ENCODE peak calls at places on chromosomes 13 and 19, in five cellular contexts. One of them, this sample, is unnamed.

GRCh38 chr13:60135344-60135743 is 28.4 kb downstream of the DIAPH3 start:
- DNase-seq in SK-N-SH: no peak
- DNase-seq in HEK293T: no peak
- DNase-seq in K562: no peak
- DNase-seq in GM12878: no peak
- DNase-seq in this sample: no peak

GRCh38 chr13:110379905-110380341 is 72.8 kb downstream of the COL4A2 start:
- DNase-seq in SK-N-SH: no peak
- DNase-seq in HEK293T: no peak
- DNase-seq in K562: no peak
- DNase-seq in GM12878: no peak
- DNase-seq in this sample: no peak

GRCh38 chr13:35252536-35253205 is 223.8 kb downstream of the MAB21L1 start:
- DNase-seq in SK-N-SH: no peak
- DNase-seq in HEK293T: no peak
- DNase-seq in K562: no peak
- DNase-seq in GM12878: peak; percentile 21
- DNase-seq in this sample: no peak

GRCh38 chr13:96809366-96810096 is 184.7 kb downstream of the OXGR1 start:
- DNase-seq in SK-N-SH: no peak
- DNase-seq in HEK293T: no peak
- DNase-seq in K562: no peak
- DNase-seq in GM12878: no peak
- DNase-seq in this sample: no peak

GRCh38 chr13:99432637-99433542 is 68.4 kb upstream of the TM9SF2 start:
- DNase-seq in SK-N-SH: no peak
- DNase-seq in HEK293T: no peak
- DNase-seq in K562: no peak
- DNase-seq in GM12878: peak; percentile 97
- DNase-seq in this sample: peak; percentile 84

GRCh38 chr19:48393196-48393558 is 291 bp upstream of the GRIN2D start:
- DNase-seq in SK-N-SH: no peak
- DNase-seq in HEK293T: no peak
- DNase-seq in K562: no peak
- DNase-seq in GM12878: no peak
- DNase-seq in this sample: no peak

GRCh38 chr19:23882493-23882892 is 32.2 kb upstream of the ZNF726 start:
- DNase-seq in SK-N-SH: no peak
- DNase-seq in HEK293T: no peak
- DNase-seq in K562: no peak
- DNase-seq in GM12878: no peak
- DNase-seq in this sample: peak; percentile 69

GRCh38 chr19:42074513-42075363 is 1.2 kb upstream of the ZNF574 start:
- DNase-seq in SK-N-SH: peak; percentile 59
- DNase-seq in HEK293T: peak; percentile 32
- DNase-seq in K562: peak; percentile 73
- DNase-seq in GM12878: no peak
- DNase-seq in this sample: no peak

GRCh38 chr13:106507560-106508274 is 27.7 kb downstream of the EFNB2 start:
- DNase-seq in SK-N-SH: no peak
- DNase-seq in HEK293T: no peak
- DNase-seq in K562: no peak
- DNase-seq in GM12878: no peak
- DNase-seq in this sample: peak; percentile 1

GRCh38 chr19:57682226-57682766 is 519 bp downstream of the ZNF551 start:
- DNase-seq in SK-N-SH: no peak
- DNase-seq in HEK293T: no peak
- DNase-seq in K562: no peak
- DNase-seq in GM12878: no peak
- DNase-seq in this sample: no peak

GRCh38 chr13:25901460-25902376 is 150.1 kb downstream of the SHISA2 start:
- DNase-seq in SK-N-SH: peak; percentile 51
- DNase-seq in HEK293T: no peak
- DNase-seq in K562: no peak
- DNase-seq in GM12878: peak; percentile 75
- DNase-seq in this sample: peak; percentile 33

GRCh38 chr13:44884076-44884729 is 105.1 kb downstream of the NUFIP1 start:
- DNase-seq in SK-N-SH: no peak
- DNase-seq in HEK293T: no peak
- DNase-seq in K562: no peak
- DNase-seq in GM12878: no peak
- DNase-seq in this sample: no peak

GRCh38 chr19:34556500-34556899 is 74.9 kb downstream of the WTIP start:
- DNase-seq in SK-N-SH: no peak
- DNase-seq in HEK293T: peak; percentile 27
- DNase-seq in K562: peak; percentile 27
- DNase-seq in GM12878: no peak
- DNase-seq in this sample: peak; percentile 13

GRCh38 chr13:41064493-41064892 is 3.2 kb downstream of the WBP4 start:
- DNase-seq in SK-N-SH: no peak
- DNase-seq in HEK293T: no peak
- DNase-seq in K562: no peak
- DNase-seq in GM12878: no peak
- DNase-seq in this sample: no peak

GRCh38 chr19:56477429-56478338 is 539 bp upstream of the ZNF667 start:
- DNase-seq in SK-N-SH: peak; percentile 98
- DNase-seq in HEK293T: no peak
- DNase-seq in K562: peak; percentile 16
- DNase-seq in GM12878: no peak
- DNase-seq in this sample: no peak

GRCh38 chr13:43764349-43764748 is 22.4 kb downstream of the ENOX1 start:
- DNase-seq in SK-N-SH: no peak
- DNase-seq in HEK293T: no peak
- DNase-seq in K562: no peak
- DNase-seq in GM12878: no peak
- DNase-seq in this sample: no peak

GRCh38 chr13:98033277-98034247 is 80.1 kb downstream of the IPO5 start:
- DNase-seq in SK-N-SH: peak; percentile 39
- DNase-seq in HEK293T: peak; percentile 29
- DNase-seq in K562: no peak
- DNase-seq in GM12878: no peak
- DNase-seq in this sample: peak; percentile 85

GRCh38 chr13:111865826-111866225 is 201.1 kb upstream of the SOX1 start:
- DNase-seq in SK-N-SH: no peak
- DNase-seq in HEK293T: no peak
- DNase-seq in K562: no peak
- DNase-seq in GM12878: no peak
- DNase-seq in this sample: no peak

GRCh38 chr13:52991344-52992020 is 37.1 kb upstream of the OLFM4 start:
- DNase-seq in SK-N-SH: peak; percentile 23
- DNase-seq in HEK293T: no peak
- DNase-seq in K562: no peak
- DNase-seq in GM12878: no peak
- DNase-seq in this sample: no peak

GRCh38 chr19:2629491-2630351 is 72.8 kb downstream of the GNG7 start:
- DNase-seq in SK-N-SH: no peak
- DNase-seq in HEK293T: no peak
- DNase-seq in K562: no peak
- DNase-seq in GM12878: no peak
- DNase-seq in this sample: peak; percentile 58

GRCh38 chr19:49506575-49507105 is 5.8 kb upstream of the FCGRT start:
- DNase-seq in SK-N-SH: peak; percentile 84
- DNase-seq in HEK293T: peak; percentile 79
- DNase-seq in K562: peak; percentile 83
- DNase-seq in GM12878: no peak
- DNase-seq in this sample: peak; percentile 71

GRCh38 chr13:44292545-44292944 is 81.1 kb upstream of the SERP2 start:
- DNase-seq in SK-N-SH: no peak
- DNase-seq in HEK293T: no peak
- DNase-seq in K562: no peak
- DNase-seq in GM12878: no peak
- DNase-seq in this sample: no peak

GRCh38 chr19:18023596-18024212 is 15.7 kb downstream of the ARRDC2 start:
- DNase-seq in SK-N-SH: no peak
- DNase-seq in HEK293T: no peak
- DNase-seq in K562: peak; percentile 50
- DNase-seq in GM12878: no peak
- DNase-seq in this sample: no peak

GRCh38 chr13:40080676-40081075 is 425.2 kb downstream of the COG6 start:
- DNase-seq in SK-N-SH: no peak
- DNase-seq in HEK293T: no peak
- DNase-seq in K562: no peak
- DNase-seq in GM12878: no peak
- DNase-seq in this sample: no peak

GRCh38 chr13:30681489-30682242 is 53.7 kb upstream of the ALOX5AP start:
- DNase-seq in SK-N-SH: peak; percentile 31
- DNase-seq in HEK293T: no peak
- DNase-seq in K562: no peak
- DNase-seq in GM12878: no peak
- DNase-seq in this sample: no peak

GRCh38 chr13:111948281-111948680 is 118.7 kb upstream of the SOX1 start:
- DNase-seq in SK-N-SH: no peak
- DNase-seq in HEK293T: no peak
- DNase-seq in K562: no peak
- DNase-seq in GM12878: no peak
- DNase-seq in this sample: no peak

GRCh38 chr19:13441810-13442512 is 64.3 kb downstream of the CACNA1A start:
- DNase-seq in SK-N-SH: no peak
- DNase-seq in HEK293T: peak; percentile 65
- DNase-seq in K562: peak; percentile 69
- DNase-seq in GM12878: no peak
- DNase-seq in this sample: peak; percentile 35

GRCh38 chr13:47822036-47822435 is 179.0 kb downstream of the SUCLA2 start:
- DNase-seq in SK-N-SH: no peak
- DNase-seq in HEK293T: no peak
- DNase-seq in K562: no peak
- DNase-seq in GM12878: no peak
- DNase-seq in this sample: no peak
- TF ChIP-seq FOXM1 in SK-N-SH: no peak
- TF ChIP-seq FOXM1 in HEK293T: no peak
- TF ChIP-seq FOXM1 in K562: no peak
- TF ChIP-seq FOXM1 in GM12878: no peak
- TF ChIP-seq FOXM1 in this sample: no peak

GRCh38 chr19:52946322-52947310 is 16.1 kb downstream of the ZNF816 start:
- DNase-seq in SK-N-SH: peak; percentile 54
- DNase-seq in HEK293T: no peak
- DNase-seq in K562: peak; percentile 26
- DNase-seq in GM12878: no peak
- DNase-seq in this sample: no peak

GRCh38 chr19:52948025-52948770 is 14.5 kb downstream of the ZNF816 start:
- DNase-seq in SK-N-SH: no peak
- DNase-seq in HEK293T: no peak
- DNase-seq in K562: no peak
- DNase-seq in GM12878: no peak
- DNase-seq in this sample: no peak

GRCh38 chr19:52945652-52946321 is 16.9 kb downstream of the ZNF816 start:
- DNase-seq in SK-N-SH: no peak
- DNase-seq in HEK293T: no peak
- DNase-seq in K562: no peak
- DNase-seq in GM12878: no peak
- DNase-seq in this sample: no peak

GRCh38 chr19:52943884-52944643 is 18.6 kb downstream of the ZNF816 start:
- DNase-seq in SK-N-SH: no peak
- DNase-seq in HEK293T: no peak
- DNase-seq in K562: no peak
- DNase-seq in GM12878: no peak
- DNase-seq in this sample: peak; percentile 28

DNA sequence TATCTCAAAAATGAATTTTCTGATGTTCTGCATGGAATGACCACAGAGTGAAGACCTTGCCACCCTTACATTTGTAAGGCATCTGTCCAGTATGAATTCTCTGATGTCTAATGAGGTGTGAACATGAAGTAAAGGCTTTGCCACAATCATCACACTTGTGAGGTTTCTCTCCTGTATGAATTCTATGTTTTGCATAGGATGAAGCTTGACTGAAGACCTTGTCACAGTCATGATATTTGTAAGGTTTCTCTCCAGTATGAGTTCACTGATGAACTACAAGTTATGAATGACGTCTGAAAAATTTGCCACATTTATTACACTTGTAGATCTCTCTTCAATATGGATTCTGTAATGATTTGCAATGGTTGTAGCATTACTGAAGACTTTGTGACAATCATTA is 13.3 kb downstream of the ZNF816 start:
- DNase-seq in SK-N-SH: no peak
- DNase-seq in HEK293T: no peak
- DNase-seq in K562: no peak
- DNase-seq in GM12878: no peak
- DNase-seq in this sample: no peak
- TF ChIP-seq FOXM1 in SK-N-SH: no peak
- TF ChIP-seq FOXM1 in HEK293T: no peak
- TF ChIP-seq FOXM1 in K562: no peak
- TF ChIP-seq FOXM1 in GM12878: no peak
- TF ChIP-seq FOXM1 in this sample: no peak

DNA sequence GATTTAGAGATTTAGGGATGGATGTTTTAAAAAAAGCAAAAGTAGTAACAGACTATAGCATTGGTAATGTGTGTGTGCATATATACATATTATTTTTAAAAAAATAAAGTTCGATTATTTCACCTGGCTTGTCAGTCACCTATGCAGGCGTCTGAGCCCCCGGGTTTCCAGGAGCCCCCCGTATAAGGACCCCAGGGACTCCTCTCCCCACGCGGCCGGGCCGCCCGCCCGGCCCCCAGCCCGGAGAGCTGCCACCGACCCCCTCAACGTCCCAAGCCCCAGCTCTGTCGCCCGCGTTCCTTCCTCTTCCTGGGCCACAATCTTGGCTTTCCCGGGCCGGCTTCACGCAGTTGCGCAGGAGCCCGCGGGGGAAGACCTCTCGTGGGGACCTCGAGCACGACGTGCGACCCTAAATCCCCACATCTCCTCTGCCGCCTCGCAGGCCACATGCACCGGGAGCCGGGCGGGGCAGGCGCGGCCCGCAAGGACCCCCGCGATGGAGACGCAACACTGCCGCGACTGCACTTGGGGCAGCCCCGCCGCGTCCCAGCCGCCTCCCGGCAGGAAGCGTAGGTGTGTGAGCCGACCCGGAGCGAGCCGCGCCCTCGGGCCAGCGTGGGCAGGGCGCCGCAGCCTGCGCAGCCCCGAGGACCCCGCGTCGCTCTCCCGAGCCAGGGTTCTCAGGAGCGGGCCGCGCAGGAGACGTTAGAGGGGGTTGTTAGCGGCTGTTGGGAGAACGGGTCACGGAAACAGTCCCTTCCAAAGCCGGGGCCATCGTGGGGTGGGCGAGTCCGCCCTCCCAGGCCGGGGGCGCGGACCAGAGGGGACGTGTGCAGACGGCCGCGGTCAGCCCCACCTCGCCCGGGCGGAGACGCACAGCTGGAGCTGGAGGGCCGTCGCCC is 840 bp upstream of the CCNA1 start:
- DNase-seq in SK-N-SH: no peak
- DNase-seq in HEK293T: peak; percentile 39
- DNase-seq in K562: no peak
- DNase-seq in GM12878: no peak
- DNase-seq in this sample: no peak
- TF ChIP-seq FOXM1 in SK-N-SH: no peak
- TF ChIP-seq FOXM1 in HEK293T: no peak
- TF ChIP-seq FOXM1 in K562: no peak
- TF ChIP-seq FOXM1 in GM12878: no peak
- TF ChIP-seq FOXM1 in this sample: no peak

DNA sequence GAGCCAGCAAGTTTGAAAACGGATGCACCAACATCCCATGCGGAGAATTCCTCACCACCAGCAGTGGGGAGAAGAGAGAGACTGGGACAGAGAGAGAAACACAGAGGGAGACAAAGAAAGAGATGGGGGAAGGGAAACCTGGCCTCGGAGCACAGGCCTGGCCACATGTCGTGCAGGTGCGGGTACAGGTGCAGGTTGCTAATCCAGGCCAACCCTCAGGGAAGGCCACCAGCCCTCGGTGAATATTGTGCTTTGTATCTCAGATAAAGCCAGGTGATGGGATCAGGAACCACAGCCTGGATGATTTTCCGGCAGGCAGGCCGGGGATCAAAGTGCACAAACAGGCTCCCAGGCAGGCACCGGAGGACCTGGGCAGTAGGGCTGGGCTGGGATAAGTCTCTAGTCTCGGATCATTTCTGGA is 3.8 kb downstream of the GAS6 start:
- DNase-seq in SK-N-SH: no peak
- DNase-seq in HEK293T: no peak
- DNase-seq in K562: no peak
- DNase-seq in GM12878: no peak
- DNase-seq in this sample: peak; percentile 34
- TF ChIP-seq FOXM1 in SK-N-SH: no peak
- TF ChIP-seq FOXM1 in HEK293T: no peak
- TF ChIP-seq FOXM1 in K562: no peak
- TF ChIP-seq FOXM1 in GM12878: no peak
- TF ChIP-seq FOXM1 in this sample: no peak